ENCODE peak calls at places on chromosomes 2 and 18, in six cellular contexts. One of them, this sample, is unnamed.

GRCh38 chr2:48530033-48530804 is at the start of gene STON1:
- DNase-seq in ovary: peak; percentile 72
- DNase-seq in transverse colon: peak; percentile 39
- DNase-seq in A549: peak; percentile 17
- DNase-seq in tibial nerve: peak; percentile 53
- DNase-seq in stomach: peak; percentile 30
- DNase-seq in this sample: peak; percentile 88

GRCh38 chr18:415627-416612 is 84.6 kb downstream of the COLEC12 start:
- DNase-seq in ovary: no peak
- DNase-seq in transverse colon: no peak
- DNase-seq in A549: no peak
- DNase-seq in tibial nerve: no peak
- DNase-seq in stomach: no peak
- DNase-seq in this sample: no peak

GRCh38 chr2:229419158-229419557 is 148.1 kb upstream of the PID1 start:
- DNase-seq in ovary: peak; percentile 36
- DNase-seq in transverse colon: no peak
- DNase-seq in A549: no peak
- DNase-seq in tibial nerve: no peak
- DNase-seq in stomach: no peak
- DNase-seq in this sample: no peak

GRCh38 chr18:6313427-6313826 is 101.3 kb downstream of the L3MBTL4 start:
- DNase-seq in ovary: no peak
- DNase-seq in transverse colon: no peak
- DNase-seq in A549: no peak
- DNase-seq in tibial nerve: no peak
- DNase-seq in stomach: no peak
- DNase-seq in this sample: no peak

GRCh38 chr2:56654936-56655335 is 471.1 kb downstream of the CCDC85A start:
- DNase-seq in ovary: no peak
- DNase-seq in transverse colon: no peak
- DNase-seq in A549: no peak
- DNase-seq in tibial nerve: no peak
- DNase-seq in stomach: no peak
- DNase-seq in this sample: no peak

GRCh38 chr18:21831413-21831831 is 90.8 kb downstream of the MIB1 start:
- DNase-seq in ovary: no peak
- DNase-seq in transverse colon: no peak
- DNase-seq in A549: no peak
- DNase-seq in tibial nerve: no peak
- DNase-seq in stomach: no peak
- DNase-seq in this sample: no peak

GRCh38 chr18:59057969-59058368 is 81.7 kb upstream of the SEC11C start:
- DNase-seq in ovary: no peak
- DNase-seq in transverse colon: no peak
- DNase-seq in A549: no peak
- DNase-seq in tibial nerve: no peak
- DNase-seq in stomach: no peak
- DNase-seq in this sample: no peak

GRCh38 chr2:214497489-214497888 is 86.6 kb downstream of the VWC2L start:
- DNase-seq in ovary: no peak
- DNase-seq in transverse colon: no peak
- DNase-seq in A549: no peak
- DNase-seq in tibial nerve: no peak
- DNase-seq in stomach: no peak
- DNase-seq in this sample: no peak

GRCh38 chr2:53633441-53633840 is 134.2 kb upstream of the CHAC2 start:
- DNase-seq in ovary: no peak
- DNase-seq in transverse colon: no peak
- DNase-seq in A549: peak; percentile 44
- DNase-seq in tibial nerve: no peak
- DNase-seq in stomach: no peak
- DNase-seq in this sample: no peak

GRCh38 chr2:30930716-30931115 is 123.5 kb upstream of the CAPN13 start:
- DNase-seq in ovary: no peak
- DNase-seq in transverse colon: no peak
- DNase-seq in A549: no peak
- DNase-seq in tibial nerve: no peak
- DNase-seq in stomach: no peak
- DNase-seq in this sample: no peak

GRCh38 chr2:207014424-207014823 is 75.1 kb downstream of the CPO start:
- DNase-seq in ovary: no peak
- DNase-seq in transverse colon: no peak
- DNase-seq in A549: no peak
- DNase-seq in tibial nerve: no peak
- DNase-seq in stomach: no peak
- DNase-seq in this sample: no peak

GRCh38 chr18:76476665-76477561 is 18.1 kb downstream of the ZNF516 start:
- DNase-seq in ovary: no peak
- DNase-seq in transverse colon: no peak
- DNase-seq in A549: peak; percentile 72
- DNase-seq in tibial nerve: no peak
- DNase-seq in stomach: no peak
- DNase-seq in this sample: no peak

GRCh38 chr2:83584674-83585073 is 874.4 kb downstream of the SUCLG1 start:
- DNase-seq in ovary: no peak
- DNase-seq in transverse colon: no peak
- DNase-seq in A549: no peak
- DNase-seq in tibial nerve: no peak
- DNase-seq in stomach: no peak
- DNase-seq in this sample: no peak

GRCh38 chr2:127106457-127106997 is 427 bp downstream of the BIN1 start:
- DNase-seq in ovary: peak; percentile 38
- DNase-seq in transverse colon: no peak
- DNase-seq in A549: peak; percentile 24
- DNase-seq in tibial nerve: no peak
- DNase-seq in stomach: peak; percentile 38
- DNase-seq in this sample: peak; percentile 80

GRCh38 chr2:69459936-69460335 is 22.7 kb upstream of the NFU1 start:
- DNase-seq in ovary: no peak
- DNase-seq in transverse colon: no peak
- DNase-seq in A549: no peak
- DNase-seq in tibial nerve: no peak
- DNase-seq in stomach: no peak
- DNase-seq in this sample: no peak

GRCh38 chr18:22034276-22034675 is 135.1 kb upstream of the GATA6 start:
- DNase-seq in ovary: no peak
- DNase-seq in transverse colon: no peak
- DNase-seq in A549: no peak
- DNase-seq in tibial nerve: no peak
- DNase-seq in stomach: no peak
- DNase-seq in this sample: no peak

GRCh38 chr2:177285892-177286715 is 21.6 kb upstream of the NFE2L2 start:
- DNase-seq in ovary: no peak
- DNase-seq in transverse colon: no peak
- DNase-seq in A549: no peak
- DNase-seq in tibial nerve: no peak
- DNase-seq in stomach: no peak
- DNase-seq in this sample: no peak

GRCh38 chr2:74092236-74092635 is 55.5 kb downstream of the BOLA3 start:
- DNase-seq in ovary: no peak
- DNase-seq in transverse colon: no peak
- DNase-seq in A549: no peak
- DNase-seq in tibial nerve: peak; percentile 8
- DNase-seq in stomach: no peak
- DNase-seq in this sample: no peak

GRCh38 chr2:234978466-234979203 is 26.8 kb downstream of the SH3BP4 start:
- DNase-seq in ovary: no peak
- DNase-seq in transverse colon: peak; percentile 54
- DNase-seq in A549: no peak
- DNase-seq in tibial nerve: no peak
- DNase-seq in stomach: peak; percentile 83
- DNase-seq in this sample: no peak

GRCh38 chr18:45834303-45834702 is 8.8 kb downstream of the SIGLEC15 start:
- DNase-seq in ovary: no peak
- DNase-seq in transverse colon: no peak
- DNase-seq in A549: no peak
- DNase-seq in tibial nerve: no peak
- DNase-seq in stomach: no peak
- DNase-seq in this sample: no peak

GRCh38 chr2:101675512-101675911 is 22.0 kb upstream of the MAP4K4 start:
- DNase-seq in ovary: no peak
- DNase-seq in transverse colon: no peak
- DNase-seq in A549: no peak
- DNase-seq in tibial nerve: no peak
- DNase-seq in stomach: no peak
- DNase-seq in this sample: no peak

GRCh38 chr18:48095726-48096125 is 165.3 kb upstream of the SMAD2 start:
- DNase-seq in ovary: no peak
- DNase-seq in transverse colon: no peak
- DNase-seq in A549: no peak
- DNase-seq in tibial nerve: no peak
- DNase-seq in stomach: no peak
- DNase-seq in this sample: no peak

GRCh38 chr2:105786231-105787230 is 41.8 kb downstream of the NCK2 start:
- DNase-seq in ovary: no peak
- DNase-seq in transverse colon: no peak
- DNase-seq in A549: no peak
- DNase-seq in tibial nerve: no peak
- DNase-seq in stomach: no peak
- DNase-seq in this sample: no peak

GRCh38 chr2:71252862-71253261 is 26.0 kb upstream of the PAIP2B start:
- DNase-seq in ovary: no peak
- DNase-seq in transverse colon: no peak
- DNase-seq in A549: no peak
- DNase-seq in tibial nerve: no peak
- DNase-seq in stomach: no peak
- DNase-seq in this sample: no peak

GRCh38 chr2:109510136-109511028 is 103.4 kb downstream of the SEPTIN10 start:
- DNase-seq in ovary: peak; percentile 66
- DNase-seq in transverse colon: peak; percentile 84
- DNase-seq in A549: peak; percentile 74
- DNase-seq in tibial nerve: peak; percentile 93
- DNase-seq in stomach: peak; percentile 84
- DNase-seq in this sample: peak; percentile 89

GRCh38 chr2:219298759-219299371 is 10.3 kb downstream of the PTPRN start:
- DNase-seq in ovary: peak; percentile 77
- DNase-seq in transverse colon: peak; percentile 93
- DNase-seq in A549: peak; percentile 73
- DNase-seq in tibial nerve: peak; percentile 97
- DNase-seq in stomach: peak; percentile 91
- DNase-seq in this sample: peak; percentile 91

GRCh38 chr18:78904179-78904531 is 75.5 kb upstream of the SALL3 start:
- DNase-seq in ovary: no peak
- DNase-seq in transverse colon: no peak
- DNase-seq in A549: no peak
- DNase-seq in tibial nerve: no peak
- DNase-seq in stomach: no peak
- DNase-seq in this sample: no peak

GRCh38 chr2:85255813-85256581 is 71.8 kb downstream of the TGOLN2 start:
- DNase-seq in ovary: peak; percentile 51
- DNase-seq in transverse colon: no peak
- DNase-seq in A549: no peak
- DNase-seq in tibial nerve: no peak
- DNase-seq in stomach: no peak
- DNase-seq in this sample: no peak

GRCh38 chr2:85251070-85251616 is 76.6 kb downstream of the TGOLN2 start:
- DNase-seq in ovary: no peak
- DNase-seq in transverse colon: no peak
- DNase-seq in A549: no peak
- DNase-seq in tibial nerve: no peak
- DNase-seq in stomach: no peak
- DNase-seq in this sample: no peak

GRCh38 chr2:85254540-85255261 is 73.1 kb downstream of the TGOLN2 start:
- DNase-seq in ovary: no peak
- DNase-seq in transverse colon: no peak
- DNase-seq in A549: no peak
- DNase-seq in tibial nerve: no peak
- DNase-seq in stomach: no peak
- DNase-seq in this sample: no peak

GRCh38 chr2:85255456-85255812 is 72.4 kb downstream of the TGOLN2 start:
- DNase-seq in ovary: no peak
- DNase-seq in transverse colon: no peak
- DNase-seq in A549: no peak
- DNase-seq in tibial nerve: no peak
- DNase-seq in stomach: no peak
- DNase-seq in this sample: no peak

GRCh38 chr2:85253890-85254289 is 73.9 kb downstream of the TGOLN2 start:
- DNase-seq in ovary: no peak
- DNase-seq in transverse colon: no peak
- DNase-seq in A549: no peak
- DNase-seq in tibial nerve: no peak
- DNase-seq in stomach: no peak
- DNase-seq in this sample: no peak
- H3K27ac ChIP-seq in ovary: no peak overlapping the region
- H3K27ac ChIP-seq in transverse colon: no peak overlapping the region
- H3K27ac ChIP-seq in A549: no peak overlapping the region
- H3K27ac ChIP-seq in tibial nerve: no peak overlapping the region
- H3K27ac ChIP-seq in stomach: no peak overlapping the region
- H3K27ac ChIP-seq in this sample: no peak overlapping the region

DNA sequence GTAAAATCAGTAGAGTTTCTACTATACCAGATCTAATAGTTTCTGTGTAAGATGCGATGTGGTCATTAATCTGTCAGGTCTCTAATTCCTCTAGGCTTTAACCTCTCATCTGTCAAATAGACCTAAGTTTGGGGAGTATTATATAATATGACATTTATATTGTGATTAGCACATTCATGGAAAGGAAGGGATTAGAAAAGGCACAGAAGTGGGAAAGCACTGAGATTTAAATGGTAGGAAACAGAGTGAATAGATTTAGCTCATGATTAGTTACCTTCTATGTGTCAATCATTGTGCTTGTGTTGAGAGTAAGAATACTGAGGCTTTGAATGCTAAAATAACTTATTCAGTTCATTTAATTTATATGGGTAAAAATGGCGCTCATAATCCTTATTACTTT is 118.0 kb downstream of the LRP1B start:
- DNase-seq in ovary: no peak
- DNase-seq in transverse colon: no peak
- DNase-seq in A549: no peak
- DNase-seq in tibial nerve: no peak
- DNase-seq in stomach: no peak
- DNase-seq in this sample: no peak
- TF ChIP-seq EP300 in ovary: no peak
- TF ChIP-seq EP300 in transverse colon: no peak
- TF ChIP-seq EP300 in A549: no peak
- TF ChIP-seq EP300 in tibial nerve: no peak
- TF ChIP-seq EP300 in stomach: no peak
- TF ChIP-seq EP300 in this sample: no peak

DNA sequence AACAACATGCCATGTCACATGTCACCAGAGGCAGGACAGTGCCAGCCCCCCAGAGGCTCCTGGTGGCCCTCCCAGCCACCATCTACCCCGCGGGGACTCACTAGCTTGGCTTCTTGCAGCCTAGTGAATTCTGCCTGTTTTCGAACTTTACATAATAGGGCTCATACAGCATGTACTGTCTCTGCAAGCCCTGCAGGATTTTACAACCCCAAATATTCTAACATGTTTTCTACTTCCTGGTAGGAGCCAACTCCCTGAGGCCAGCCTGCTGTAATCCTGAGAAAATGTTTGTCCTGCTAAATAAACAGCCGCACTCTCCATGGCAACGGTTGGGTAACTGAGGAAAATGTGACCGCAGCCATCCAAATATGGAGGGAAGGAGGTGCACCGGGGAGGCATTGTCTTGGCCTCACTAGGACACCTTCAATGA is 2.7 kb downstream of the PER2 start:
- DNase-seq in ovary: peak; percentile 65
- DNase-seq in transverse colon: peak; percentile 89
- DNase-seq in A549: peak; percentile 96
- DNase-seq in tibial nerve: peak; percentile 97
- DNase-seq in stomach: peak; percentile 91
- DNase-seq in this sample: peak; percentile 96
- H3K4me3 ChIP-seq in ovary: no peak overlapping the region
- H3K4me3 ChIP-seq in transverse colon: peak overlapping the region; percentile 29
- H3K4me3 ChIP-seq in A549: peak overlapping the region; percentile 67
- H3K4me3 ChIP-seq in tibial nerve: no peak overlapping the region
- H3K4me3 ChIP-seq in stomach: peak overlapping the region; percentile 9
- H3K4me3 ChIP-seq in this sample: no peak overlapping the region

GRCh38 chr2:134177351-134177931 is 76.4 kb upstream of the MGAT5 start:
- DNase-seq in ovary: no peak
- DNase-seq in transverse colon: no peak
- DNase-seq in A549: no peak
- DNase-seq in tibial nerve: no peak
- DNase-seq in stomach: peak; percentile 54
- DNase-seq in this sample: no peak
- H3K27ac ChIP-seq in ovary: no peak overlapping the region
- H3K27ac ChIP-seq in transverse colon: no peak overlapping the region
- H3K27ac ChIP-seq in A549: no peak overlapping the region
- H3K27ac ChIP-seq in tibial nerve: no peak overlapping the region
- H3K27ac ChIP-seq in stomach: no peak overlapping the region
- H3K27ac ChIP-seq in this sample: no peak overlapping the region